ENCODE peak calls at places on chromosomes 11 and 22, in ten cellular contexts. M is CD8-positive, alpha-beta memory T cell; G is breast epithelium; J is brain microvascular endothelial cell; Y is GM23338; S is lower lobe of right lung; L is stomach; E is foreskin keratinocyte; N is dorsolateral prefrontal cortex; F is A549. X is an unnamed sample.

GRCh38 chr11:100004541-100004940 is 682.5 kb upstream of the ARHGAP42 start:
- DNase-seq in M (no peak), G (no peak), J (peak), Y (no peak), S (no peak), L (no peak), E (peak), N (no peak), F (no peak), X (no peak)

GRCh38 chr11:118641463-118642019 is 34.1 kb downstream of the PHLDB1 start:
- DNase-seq in M (no peak), G (peak), J (no peak), Y (no peak), S (no peak), L (peak), E (peak), N (no peak), F (no peak), X (no peak)

GRCh38 chr11:130223291-130223971 is 63.8 kb downstream of the ST14 start:
- DNase-seq in M (no peak), G (no peak), J (no peak), Y (no peak), S (peak), L (no peak), E (no peak), N (no peak), F (no peak), X (no peak)

GRCh38 chr11:45187375-45187774 is 40.9 kb downstream of the PRDM11 start:
- DNase-seq in M (no peak), G (no peak), J (no peak), Y (no peak), S (no peak), L (no peak), E (no peak), N (no peak), F (no peak), X (no peak)

GRCh38 chr22:36743591-36744412 is 32.1 kb downstream of the IFT27 start:
- DNase-seq in M (no peak), G (no peak), J (no peak), Y (no peak), S (no peak), L (no peak), E (no peak), N (no peak), F (no peak), X (no peak)

GRCh38 chr11:45252134-45252856 is 33.8 kb downstream of the SYT13 start:
- DNase-seq in M (no peak), G (no peak), J (peak), Y (peak), S (peak), L (peak), E (no peak), N (no peak), F (peak), X (peak)

GRCh38 chr11:122727101-122727929 is 71.8 kb downstream of the UBASH3B start:
- DNase-seq in M (no peak), G (no peak), J (no peak), Y (no peak), S (no peak), L (no peak), E (no peak), N (no peak), F (no peak), X (no peak)

GRCh38 chr11:77379253-77379652 is 77.8 kb upstream of the GDPD4 start:
- DNase-seq in M (no peak), G (no peak), J (peak), Y (no peak), S (no peak), L (no peak), E (no peak), N (no peak), F (no peak), X (no peak)

GRCh38 chr11:117910941-117911630 is 18.1 kb downstream of the TMPRSS13 start:
- DNase-seq in M (no peak), G (no peak), J (no peak), Y (no peak), S (no peak), L (no peak), E (no peak), N (no peak), F (no peak), X (no peak)

GRCh38 chr11:70501026-70501901 is 102.9 kb downstream of the CTTN start:
- DNase-seq in M (peak), G (no peak), J (no peak), Y (no peak), S (peak), L (no peak), E (no peak), N (no peak), F (no peak), X (no peak)

GRCh38 chr22:30856699-30857098 is 111.9 kb downstream of the MORC2 start:
- DNase-seq in M (no peak), G (no peak), J (no peak), Y (no peak), S (no peak), L (no peak), E (no peak), N (no peak), F (no peak), X (no peak)

GRCh38 chr22:26822300-26822699 is 164.9 kb downstream of the MIAT start:
- DNase-seq in M (no peak), G (no peak), J (no peak), Y (no peak), S (no peak), L (no peak), E (no peak), N (no peak), F (no peak), X (no peak)

GRCh38 chr22:45515678-45516077 is 13.0 kb downstream of the FBLN1 start:
- DNase-seq in M (no peak), G (no peak), J (no peak), Y (no peak), S (no peak), L (no peak), E (no peak), N (no peak), F (no peak), X (no peak)

GRCh38 chr11:123363556-123363955 is 66.5 kb upstream of the GRAMD1B start:
- DNase-seq in M (no peak), G (no peak), J (no peak), Y (no peak), S (no peak), L (no peak), E (no peak), N (no peak), F (no peak), X (no peak)

GRCh38 chr11:130999992-131000770 is 83.9 kb upstream of the SNX19 start:
- DNase-seq in M (no peak), G (no peak), J (peak), Y (no peak), S (no peak), L (no peak), E (peak), N (no peak), F (peak), X (no peak)

GRCh38 chr11:121328967-121329653 is 36.5 kb downstream of the SC5D start:
- DNase-seq in M (no peak), G (no peak), J (no peak), Y (no peak), S (no peak), L (no peak), E (no peak), N (no peak), F (no peak), X (no peak)

GRCh38 chr22:17412232-17412631 is 43.0 kb downstream of the CECR2 start:
- DNase-seq in M (no peak), G (no peak), J (no peak), Y (peak), S (peak), L (no peak), E (no peak), N (no peak), F (no peak), X (peak)

GRCh38 chr22:34798605-34799004 is 267.4 kb upstream of the ISX start:
- DNase-seq in M (no peak), G (no peak), J (no peak), Y (no peak), S (no peak), L (no peak), E (no peak), N (no peak), F (no peak), X (peak)

GRCh38 chr11:71329731-71330130 is 77.4 kb upstream of the SHANK2 start:
- DNase-seq in M (no peak), G (no peak), J (no peak), Y (no peak), S (no peak), L (peak), E (no peak), N (no peak), F (no peak), X (no peak)

GRCh38 chr11:34613462-34614183 is 7.3 kb upstream of the EHF start:
- DNase-seq in M (no peak), G (no peak), J (no peak), Y (no peak), S (no peak), L (no peak), E (no peak), N (no peak), F (no peak), X (no peak)

GRCh38 chr11:32531528-32531927 is 52.1 kb upstream of the EIF3M start:
- DNase-seq in M (no peak), G (no peak), J (no peak), Y (no peak), S (no peak), L (no peak), E (peak), N (no peak), F (no peak), X (no peak)

GRCh38 chr11:32328392-32328791 is 106.9 kb downstream of the WT1 start:
- DNase-seq in M (no peak), G (no peak), J (no peak), Y (no peak), S (no peak), L (no peak), E (no peak), N (no peak), F (no peak), X (no peak)

GRCh38 chr11:29293825-29294224 is 723.0 kb downstream of the KCNA4 start:
- DNase-seq in M (no peak), G (no peak), J (peak), Y (no peak), S (no peak), L (no peak), E (peak), N (no peak), F (peak), X (no peak)

GRCh38 chr22:18076060-18076497 is 1.7 kb upstream of the PEX26 start:
- DNase-seq in M (no peak), G (peak), J (peak), Y (peak), S (peak), L (peak), E (peak), N (peak), F (peak), X (peak)

DNA sequence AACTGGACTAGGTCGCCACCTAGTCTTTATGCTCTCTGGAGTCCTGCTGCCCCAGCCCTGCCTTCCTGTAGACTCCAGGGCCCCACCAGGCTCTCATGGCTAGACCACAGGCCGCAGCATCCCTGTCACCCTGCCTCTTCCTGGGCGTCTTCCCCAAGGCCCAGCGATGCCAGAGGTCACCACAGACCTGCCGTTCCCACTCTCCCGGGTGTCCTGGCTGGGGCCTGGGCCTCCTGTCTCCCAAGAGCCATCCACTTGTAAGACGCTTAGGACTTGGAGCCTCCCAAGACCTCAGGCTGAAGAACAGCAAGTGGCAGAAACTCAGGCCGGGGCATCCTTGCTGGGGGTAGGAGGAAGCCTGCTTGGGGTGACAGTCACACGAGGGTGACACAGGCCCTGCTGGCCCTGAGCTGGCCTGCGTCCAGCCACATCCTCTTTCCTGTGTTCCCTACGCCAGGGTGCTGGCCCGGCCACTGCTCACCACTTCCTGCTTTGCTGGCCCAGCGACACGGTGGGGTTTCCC is 2.0 kb upstream of the TCIRG1 start:
- DNase-seq in M (no peak), G (peak), J (no peak), Y (no peak), S (peak), L (peak), E (no peak), N (no peak), F (no peak), X (no peak)
- H3K27ac ChIP-seq in M (peak), G (peak), J (no peak), Y (peak), S (peak), L (peak), E (no peak), N (peak), F (peak), X (no peak)

DNA sequence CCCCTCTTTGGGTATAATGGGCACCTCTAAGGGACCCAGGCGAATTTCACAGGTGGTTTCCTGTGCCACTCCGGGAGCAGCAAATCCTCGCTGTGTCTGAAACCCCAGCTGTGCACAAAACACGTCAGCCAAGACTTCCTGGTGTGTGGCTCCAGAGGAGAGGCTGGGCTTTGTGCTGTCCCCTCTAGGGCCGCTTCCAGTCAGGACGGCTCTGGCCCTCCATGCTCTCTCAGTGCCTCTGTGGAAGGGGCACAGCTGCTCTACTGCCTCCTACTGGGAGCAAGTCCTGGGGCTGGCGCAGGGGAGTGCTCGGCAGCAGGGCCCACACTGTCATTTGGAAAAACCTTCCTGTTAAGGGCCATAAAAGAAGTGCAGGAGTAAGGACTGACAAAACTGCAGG is 23.7 kb upstream of the ARFGAP3 start:
- DNase-seq in M (no peak), G (no peak), J (no peak), Y (peak), S (no peak), L (no peak), E (no peak), N (no peak), F (no peak), X (no peak)
- H3K27ac ChIP-seq in M (no peak), G (no peak), J (no peak), Y (no peak), S (no peak), L (no peak), E (no peak), N (no peak), F (no peak), X (peak)

GRCh38 chr22:38748487-38749136 is 7.2 kb downstream of the SUN2 start:
- DNase-seq in M (no peak), G (no peak), J (no peak), Y (no peak), S (no peak), L (no peak), E (peak), N (no peak), F (no peak), X (no peak)
- H3K27ac ChIP-seq in M (no peak), G (peak), J (no peak), Y (no peak), S (no peak), L (no peak), E (no peak), N (peak), F (no peak), X (no peak)

GRCh38 chr11:114679505-114679904 is 1.2 kb downstream of the NXPE2 start:
- DNase-seq in M (no peak), G (no peak), J (no peak), Y (no peak), S (no peak), L (no peak), E (no peak), N (no peak), F (no peak), X (no peak)

GRCh38 chr11:114673661-114674060 is 4.7 kb upstream of the NXPE2 start:
- DNase-seq in M (no peak), G (no peak), J (no peak), Y (no peak), S (no peak), L (no peak), E (no peak), N (no peak), F (no peak), X (no peak)

GRCh38 chr11:114683007-114683406 is 4.7 kb downstream of the NXPE2 start:
- DNase-seq in M (no peak), G (no peak), J (no peak), Y (peak), S (no peak), L (no peak), E (no peak), N (no peak), F (no peak), X (no peak)

DNA sequence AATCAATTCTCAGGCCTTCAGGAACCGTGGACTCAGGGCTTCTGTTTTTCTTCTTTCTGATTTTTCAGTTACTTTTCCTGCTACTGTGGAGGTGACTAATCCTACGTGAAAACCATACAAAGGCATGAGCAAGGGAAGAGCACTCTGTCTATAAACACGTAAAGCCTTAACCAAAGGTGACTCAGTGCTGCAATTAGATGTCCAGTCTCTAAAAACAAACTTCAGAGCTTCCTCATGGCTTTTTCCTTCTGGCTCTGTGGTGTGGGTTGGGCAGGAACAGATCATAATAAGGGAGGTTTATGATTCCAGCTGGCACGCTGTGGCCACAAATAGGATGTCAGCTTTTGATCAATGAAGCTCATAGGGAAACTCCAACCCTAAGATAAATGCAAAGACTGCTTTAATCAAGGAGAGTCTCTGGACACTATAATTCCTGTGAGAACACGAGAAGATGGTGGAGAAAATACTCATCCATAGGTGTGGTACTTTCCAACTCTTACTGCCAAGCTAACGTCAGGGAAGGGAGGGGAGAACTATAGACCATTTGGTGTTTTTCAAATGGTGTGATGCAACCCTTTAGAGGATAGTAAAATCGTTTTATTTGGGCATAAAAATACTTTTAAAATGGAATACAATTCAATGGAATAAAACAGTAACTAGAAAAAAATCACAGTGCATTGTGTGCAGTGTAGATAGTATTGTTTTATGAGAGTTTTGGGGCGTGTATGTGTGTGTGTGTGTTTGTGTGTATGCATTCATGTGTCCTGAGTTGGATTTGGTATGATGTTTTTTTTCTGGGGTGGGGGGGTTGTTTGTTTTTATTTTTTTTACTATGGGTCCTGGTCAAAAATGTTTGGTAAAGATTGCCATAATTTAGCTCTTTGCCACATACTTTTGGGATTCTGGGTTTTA is at the start of gene NXPE2:
- DNase-seq in M (no peak), G (no peak), J (no peak), Y (no peak), S (no peak), L (no peak), E (peak), N (no peak), F (peak), X (no peak)
- H3K27ac ChIP-seq in M (no peak), G (peak), J (no peak), Y (no peak), S (no peak), L (no peak), E (no peak), N (no peak), F (no peak), X (no peak)

GRCh38 chr11:58927393-58928081 is 11.8 kb upstream of the GLYATL1 start:
- DNase-seq in M (no peak), G (no peak), J (no peak), Y (peak), S (no peak), L (peak), E (peak), N (no peak), F (no peak), X (no peak)
- H3K27ac ChIP-seq in M (no peak), G (peak), J (no peak), Y (peak), S (no peak), L (no peak), E (no peak), N (no peak), F (no peak), X (no peak)

GRCh38 chr11:76148207-76148606 is 58.1 kb downstream of the WNT11 start:
- DNase-seq in M (no peak), G (no peak), J (no peak), Y (no peak), S (no peak), L (no peak), E (no peak), N (no peak), F (no peak), X (no peak)
- H3K27ac ChIP-seq in M (no peak), G (no peak), J (no peak), Y (no peak), S (no peak), L (no peak), E (no peak), N (no peak), F (no peak), X (no peak)

GRCh38 chr11:66677599-66678375 is at the start of gene RBM4B:
- DNase-seq in M (peak), G (peak), J (peak), Y (peak), S (peak), L (peak), E (peak), N (peak), F (peak), X (peak)

GRCh38 chr11:66680966-66681645 is 3.4 kb upstream of the RBM4B start:
- DNase-seq in M (peak), G (no peak), J (no peak), Y (no peak), S (no peak), L (no peak), E (no peak), N (no peak), F (no peak), X (no peak)

GRCh38 chr11:66676931-66677598 is 622 bp downstream of the RBM4B start:
- DNase-seq in M (no peak), G (no peak), J (no peak), Y (no peak), S (no peak), L (no peak), E (no peak), N (no peak), F (no peak), X (no peak)

GRCh38 chr11:66674964-66675602 is 2.6 kb downstream of the RBM4B start:
- DNase-seq in M (no peak), G (no peak), J (no peak), Y (no peak), S (no peak), L (no peak), E (no peak), N (no peak), F (no peak), X (no peak)

GRCh38 chr11:66676279-66676919 is 1.3 kb downstream of the RBM4B start:
- DNase-seq in M (peak), G (no peak), J (no peak), Y (no peak), S (no peak), L (no peak), E (no peak), N (no peak), F (no peak), X (no peak)
- H3K27ac ChIP-seq in M (no peak), G (peak), J (no peak), Y (no peak), S (no peak), L (no peak), E (no peak), N (no peak), F (no peak), X (no peak)

GRCh38 chr11:7589861-7590260 is 76.1 kb downstream of the PPFIBP2 start:
- DNase-seq in M (no peak), G (no peak), J (no peak), Y (no peak), S (no peak), L (no peak), E (peak), N (no peak), F (no peak), X (no peak)
- H3K27ac ChIP-seq in M (no peak), G (no peak), J (no peak), Y (no peak), S (no peak), L (no peak), E (peak), N (peak), F (no peak), X (no peak)

DNA sequence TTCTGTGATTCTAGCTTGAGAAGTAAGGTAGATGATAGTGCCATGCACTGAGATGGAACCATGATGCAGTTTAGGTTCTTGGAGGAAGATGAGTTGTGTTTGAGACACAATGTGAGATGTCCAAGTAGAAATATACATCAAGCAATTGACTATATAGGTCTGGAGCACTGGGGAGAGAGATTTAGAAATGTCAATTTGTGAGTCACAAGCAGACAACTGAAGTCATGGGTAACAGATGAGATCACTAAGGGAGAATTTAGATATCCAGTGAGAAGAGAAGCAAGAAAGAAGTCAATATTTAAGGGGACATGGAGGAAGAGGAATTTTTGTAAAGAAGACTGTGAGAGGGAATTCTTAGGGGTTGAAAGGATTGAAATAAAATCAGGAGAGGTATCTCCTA is 65.1 kb upstream of the RRAS2 start:
- DNase-seq in M (no peak), G (no peak), J (no peak), Y (no peak), S (no peak), L (no peak), E (peak), N (no peak), F (no peak), X (no peak)
- H3K27ac ChIP-seq in M (no peak), G (no peak), J (peak), Y (no peak), S (no peak), L (no peak), E (no peak), N (no peak), F (peak), X (peak)

GRCh38 chr11:94771390-94771789 is 3.2 kb downstream of the AMOTL1 start:
- DNase-seq in M (no peak), G (no peak), J (no peak), Y (no peak), S (no peak), L (no peak), E (no peak), N (no peak), F (no peak), X (no peak)
- H3K27ac ChIP-seq in M (no peak), G (no peak), J (no peak), Y (no peak), S (peak), L (no peak), E (no peak), N (no peak), F (no peak), X (no peak)